ENCODE peak calls at places on chromosomes 13 and 19, in ten cellular contexts. One of them, this sample, is unnamed.

GRCh38 chr13:74966814-74967213 is 515.2 kb downstream of the TBC1D4 start:
- DNase-seq in AG08396: no peak
- DNase-seq in activated CD4-positive, alpha-beta T cell treated with anti-CD3 and anti-CD28 coated beads, Interleukin-2, amount 10 ng/mL, durations not matched to agents 24 days and 14 days: no peak
- DNase-seq in stimulated activated naive CD8-positive, alpha-beta T cell treated with anti-CD3 and anti-CD28 coated beads, Interleukin-15, Interleukin-2, amounts not matched to agents 100 U/mL and 50 U/mL, for 24 hours: no peak
- DNase-seq in cardiac fibroblast: peak
- DNase-seq in GM19239: no peak
- DNase-seq in fibroblast of pulmonary artery: peak
- DNase-seq in stimulated activated CD8-positive, alpha-beta memory T cell treated with anti-CD3 and anti-CD28 coated beads, Interleukin-4, amount 100 ng/mL, for 1 hour: no peak
- DNase-seq in aorta: no peak
- DNase-seq in GM03348: no peak
- DNase-seq in this sample: no peak

GRCh38 chr13:42804244-42804868 is 23.0 kb downstream of the FAM216B start:
- DNase-seq in AG08396: no peak
- DNase-seq in activated CD4-positive, alpha-beta T cell treated with anti-CD3 and anti-CD28 coated beads, Interleukin-2, amount 10 ng/mL, durations not matched to agents 24 days and 14 days: no peak
- DNase-seq in stimulated activated naive CD8-positive, alpha-beta T cell treated with anti-CD3 and anti-CD28 coated beads, Interleukin-15, Interleukin-2, amounts not matched to agents 100 U/mL and 50 U/mL, for 24 hours: no peak
- DNase-seq in cardiac fibroblast: no peak
- DNase-seq in GM19239: peak
- DNase-seq in fibroblast of pulmonary artery: no peak
- DNase-seq in stimulated activated CD8-positive, alpha-beta memory T cell treated with anti-CD3 and anti-CD28 coated beads, Interleukin-4, amount 100 ng/mL, for 1 hour: no peak
- DNase-seq in aorta: no peak
- DNase-seq in GM03348: no peak
- DNase-seq in this sample: no peak

GRCh38 chr13:72737033-72737432 is 9.3 kb downstream of the BORA start:
- DNase-seq in AG08396: no peak
- DNase-seq in activated CD4-positive, alpha-beta T cell treated with anti-CD3 and anti-CD28 coated beads, Interleukin-2, amount 10 ng/mL, durations not matched to agents 24 days and 14 days: no peak
- DNase-seq in stimulated activated naive CD8-positive, alpha-beta T cell treated with anti-CD3 and anti-CD28 coated beads, Interleukin-15, Interleukin-2, amounts not matched to agents 100 U/mL and 50 U/mL, for 24 hours: no peak
- DNase-seq in cardiac fibroblast: no peak
- DNase-seq in GM19239: no peak
- DNase-seq in fibroblast of pulmonary artery: no peak
- DNase-seq in stimulated activated CD8-positive, alpha-beta memory T cell treated with anti-CD3 and anti-CD28 coated beads, Interleukin-4, amount 100 ng/mL, for 1 hour: no peak
- DNase-seq in aorta: no peak
- DNase-seq in GM03348: no peak
- DNase-seq in this sample: no peak

GRCh38 chr13:48068952-48069351 is 26.0 kb downstream of the MED4 start:
- DNase-seq in AG08396: no peak
- DNase-seq in activated CD4-positive, alpha-beta T cell treated with anti-CD3 and anti-CD28 coated beads, Interleukin-2, amount 10 ng/mL, durations not matched to agents 24 days and 14 days: no peak
- DNase-seq in stimulated activated naive CD8-positive, alpha-beta T cell treated with anti-CD3 and anti-CD28 coated beads, Interleukin-15, Interleukin-2, amounts not matched to agents 100 U/mL and 50 U/mL, for 24 hours: no peak
- DNase-seq in cardiac fibroblast: no peak
- DNase-seq in GM19239: no peak
- DNase-seq in fibroblast of pulmonary artery: no peak
- DNase-seq in stimulated activated CD8-positive, alpha-beta memory T cell treated with anti-CD3 and anti-CD28 coated beads, Interleukin-4, amount 100 ng/mL, for 1 hour: no peak
- DNase-seq in aorta: no peak
- DNase-seq in GM03348: no peak
- DNase-seq in this sample: no peak

GRCh38 chr13:32264407-32264806 is 50.8 kb downstream of the ZAR1L start:
- DNase-seq in AG08396: no peak
- DNase-seq in activated CD4-positive, alpha-beta T cell treated with anti-CD3 and anti-CD28 coated beads, Interleukin-2, amount 10 ng/mL, durations not matched to agents 24 days and 14 days: no peak
- DNase-seq in stimulated activated naive CD8-positive, alpha-beta T cell treated with anti-CD3 and anti-CD28 coated beads, Interleukin-15, Interleukin-2, amounts not matched to agents 100 U/mL and 50 U/mL, for 24 hours: no peak
- DNase-seq in cardiac fibroblast: peak
- DNase-seq in GM19239: no peak
- DNase-seq in fibroblast of pulmonary artery: peak
- DNase-seq in stimulated activated CD8-positive, alpha-beta memory T cell treated with anti-CD3 and anti-CD28 coated beads, Interleukin-4, amount 100 ng/mL, for 1 hour: no peak
- DNase-seq in aorta: peak
- DNase-seq in GM03348: no peak
- DNase-seq in this sample: peak

GRCh38 chr13:93559718-93560117 is 333.1 kb downstream of the GPC6 start:
- DNase-seq in AG08396: peak
- DNase-seq in activated CD4-positive, alpha-beta T cell treated with anti-CD3 and anti-CD28 coated beads, Interleukin-2, amount 10 ng/mL, durations not matched to agents 24 days and 14 days: no peak
- DNase-seq in stimulated activated naive CD8-positive, alpha-beta T cell treated with anti-CD3 and anti-CD28 coated beads, Interleukin-15, Interleukin-2, amounts not matched to agents 100 U/mL and 50 U/mL, for 24 hours: no peak
- DNase-seq in cardiac fibroblast: peak
- DNase-seq in GM19239: no peak
- DNase-seq in fibroblast of pulmonary artery: peak
- DNase-seq in stimulated activated CD8-positive, alpha-beta memory T cell treated with anti-CD3 and anti-CD28 coated beads, Interleukin-4, amount 100 ng/mL, for 1 hour: no peak
- DNase-seq in aorta: no peak
- DNase-seq in GM03348: peak
- DNase-seq in this sample: no peak

GRCh38 chr19:39409207-39409885 is 2.7 kb downstream of the ZFP36 start:
- DNase-seq in AG08396: peak
- DNase-seq in activated CD4-positive, alpha-beta T cell treated with anti-CD3 and anti-CD28 coated beads, Interleukin-2, amount 10 ng/mL, durations not matched to agents 24 days and 14 days: peak
- DNase-seq in stimulated activated naive CD8-positive, alpha-beta T cell treated with anti-CD3 and anti-CD28 coated beads, Interleukin-15, Interleukin-2, amounts not matched to agents 100 U/mL and 50 U/mL, for 24 hours: peak
- DNase-seq in cardiac fibroblast: peak
- DNase-seq in GM19239: no peak
- DNase-seq in fibroblast of pulmonary artery: peak
- DNase-seq in stimulated activated CD8-positive, alpha-beta memory T cell treated with anti-CD3 and anti-CD28 coated beads, Interleukin-4, amount 100 ng/mL, for 1 hour: no peak
- DNase-seq in aorta: peak
- DNase-seq in GM03348: peak
- DNase-seq in this sample: peak

GRCh38 chr19:10006335-10006708 is 4.0 kb downstream of the COL5A3 start:
- DNase-seq in AG08396: peak
- DNase-seq in activated CD4-positive, alpha-beta T cell treated with anti-CD3 and anti-CD28 coated beads, Interleukin-2, amount 10 ng/mL, durations not matched to agents 24 days and 14 days: no peak
- DNase-seq in stimulated activated naive CD8-positive, alpha-beta T cell treated with anti-CD3 and anti-CD28 coated beads, Interleukin-15, Interleukin-2, amounts not matched to agents 100 U/mL and 50 U/mL, for 24 hours: peak
- DNase-seq in cardiac fibroblast: peak
- DNase-seq in GM19239: no peak
- DNase-seq in fibroblast of pulmonary artery: peak
- DNase-seq in stimulated activated CD8-positive, alpha-beta memory T cell treated with anti-CD3 and anti-CD28 coated beads, Interleukin-4, amount 100 ng/mL, for 1 hour: no peak
- DNase-seq in aorta: no peak
- DNase-seq in GM03348: peak
- DNase-seq in this sample: peak

GRCh38 chr19:2415281-2415972 is 12.0 kb downstream of the TIMM13 start:
- DNase-seq in AG08396: no peak
- DNase-seq in activated CD4-positive, alpha-beta T cell treated with anti-CD3 and anti-CD28 coated beads, Interleukin-2, amount 10 ng/mL, durations not matched to agents 24 days and 14 days: no peak
- DNase-seq in stimulated activated naive CD8-positive, alpha-beta T cell treated with anti-CD3 and anti-CD28 coated beads, Interleukin-15, Interleukin-2, amounts not matched to agents 100 U/mL and 50 U/mL, for 24 hours: no peak
- DNase-seq in cardiac fibroblast: no peak
- DNase-seq in GM19239: no peak
- DNase-seq in fibroblast of pulmonary artery: no peak
- DNase-seq in stimulated activated CD8-positive, alpha-beta memory T cell treated with anti-CD3 and anti-CD28 coated beads, Interleukin-4, amount 100 ng/mL, for 1 hour: no peak
- DNase-seq in aorta: no peak
- DNase-seq in GM03348: no peak
- DNase-seq in this sample: no peak

GRCh38 chr19:19537321-19538048 is 580 bp upstream of the CILP2 start:
- DNase-seq in AG08396: no peak
- DNase-seq in activated CD4-positive, alpha-beta T cell treated with anti-CD3 and anti-CD28 coated beads, Interleukin-2, amount 10 ng/mL, durations not matched to agents 24 days and 14 days: no peak
- DNase-seq in stimulated activated naive CD8-positive, alpha-beta T cell treated with anti-CD3 and anti-CD28 coated beads, Interleukin-15, Interleukin-2, amounts not matched to agents 100 U/mL and 50 U/mL, for 24 hours: no peak
- DNase-seq in cardiac fibroblast: no peak
- DNase-seq in GM19239: no peak
- DNase-seq in fibroblast of pulmonary artery: no peak
- DNase-seq in stimulated activated CD8-positive, alpha-beta memory T cell treated with anti-CD3 and anti-CD28 coated beads, Interleukin-4, amount 100 ng/mL, for 1 hour: no peak
- DNase-seq in aorta: no peak
- DNase-seq in GM03348: peak
- DNase-seq in this sample: no peak

GRCh38 chr19:913080-913748 is at the start of gene R3HDM4:
- DNase-seq in AG08396: peak
- DNase-seq in activated CD4-positive, alpha-beta T cell treated with anti-CD3 and anti-CD28 coated beads, Interleukin-2, amount 10 ng/mL, durations not matched to agents 24 days and 14 days: peak
- DNase-seq in stimulated activated naive CD8-positive, alpha-beta T cell treated with anti-CD3 and anti-CD28 coated beads, Interleukin-15, Interleukin-2, amounts not matched to agents 100 U/mL and 50 U/mL, for 24 hours: peak
- DNase-seq in cardiac fibroblast: peak
- DNase-seq in GM19239: peak
- DNase-seq in fibroblast of pulmonary artery: peak
- DNase-seq in stimulated activated CD8-positive, alpha-beta memory T cell treated with anti-CD3 and anti-CD28 coated beads, Interleukin-4, amount 100 ng/mL, for 1 hour: peak
- DNase-seq in aorta: peak
- DNase-seq in GM03348: peak
- DNase-seq in this sample: peak

GRCh38 chr13:98686281-98686680 is 66.2 kb downstream of the SLC15A1 start:
- DNase-seq in AG08396: no peak
- DNase-seq in activated CD4-positive, alpha-beta T cell treated with anti-CD3 and anti-CD28 coated beads, Interleukin-2, amount 10 ng/mL, durations not matched to agents 24 days and 14 days: no peak
- DNase-seq in stimulated activated naive CD8-positive, alpha-beta T cell treated with anti-CD3 and anti-CD28 coated beads, Interleukin-15, Interleukin-2, amounts not matched to agents 100 U/mL and 50 U/mL, for 24 hours: no peak
- DNase-seq in cardiac fibroblast: no peak
- DNase-seq in GM19239: no peak
- DNase-seq in fibroblast of pulmonary artery: no peak
- DNase-seq in stimulated activated CD8-positive, alpha-beta memory T cell treated with anti-CD3 and anti-CD28 coated beads, Interleukin-4, amount 100 ng/mL, for 1 hour: no peak
- DNase-seq in aorta: no peak
- DNase-seq in GM03348: no peak
- DNase-seq in this sample: no peak